ENCODE peak calls at places on chromosomes 13 and 19, in ten cellular contexts. U, Z, G, Q, K, P, F, V, W and E are unnamed samples. For H3K9me3, the result is how much of the 10 kb centered on the place peaks cover.

GRCh38 chr13:96091164-96091931 is 1.4 kb downstream of the HS6ST3 start:
- DNase-seq in W (no peak), G (peak), Z (peak), K (no peak), V (no peak), U (peak), Q (peak), F (peak), P (no peak), E (no peak)

GRCh38 chr13:110397445-110397844 is 90.4 kb downstream of the COL4A2 start:
- DNase-seq in F (no peak), Q (no peak), W (no peak), Z (no peak), K (no peak), U (peak), P (no peak), V (no peak), G (no peak), E (no peak)

GRCh38 chr19:6654347-6655310 is 15.3 kb downstream of the TNFSF14 start:
- DNase-seq in Z (no peak), W (peak), U (no peak), P (no peak), K (no peak), Q (no peak), G (no peak), V (no peak), F (no peak), E (no peak)

GRCh38 chr13:28140433-28141125 is 2.2 kb downstream of the PAN3 start:
- DNase-seq in P (no peak), W (no peak), Z (no peak), K (no peak), V (no peak), F (no peak), U (no peak), G (no peak), Q (no peak), E (no peak)

GRCh38 chr13:79485014-79485441 is 4.1 kb downstream of the NDFIP2 start:
- DNase-seq in G (peak), Q (no peak), W (peak), F (peak), K (no peak), Z (no peak), V (no peak), U (no peak), P (peak), E (peak)

GRCh38 chr13:81714513-81714912 is 1373.6 kb upstream of the SPRY2 start:
- DNase-seq in Q (no peak), U (no peak), Z (no peak), G (no peak), W (no peak), F (no peak), K (no peak), V (no peak), P (no peak), E (no peak)

GRCh38 chr13:36986462-36987240 is 12.5 kb downstream of the ALG5 start:
- DNase-seq in G (no peak), P (no peak), Z (no peak), W (no peak), K (no peak), Q (no peak), V (no peak), F (no peak), U (no peak), E (no peak)

GRCh38 chr13:21033224-21033855 is 28.0 kb downstream of the LATS2 start:
- DNase-seq in F (peak), K (no peak), G (peak), Q (no peak), U (peak), V (no peak), W (peak), P (no peak), Z (no peak), E (no peak)

GRCh38 chr13:113528101-113528797 is 37.7 kb upstream of the DCUN1D2 start:
- DNase-seq in U (no peak), G (no peak), P (no peak), V (peak), Z (no peak), W (no peak), F (no peak), Q (no peak), K (no peak), E (no peak)

GRCh38 chr13:27270594-27271520 is at the start of gene RASL11A:
- DNase-seq in F (peak), Z (peak), W (peak), G (peak), P (peak), K (peak), U (peak), Q (peak), V (peak), E (peak)

GRCh38 chr19:47020992-47021496 is 1.4 kb downstream of the NPAS1 start:
- DNase-seq in V (no peak), K (no peak), Z (peak), W (no peak), U (no peak), Q (no peak), F (no peak), P (no peak), G (no peak), E (no peak)

GRCh38 chr13:29955137-29955650 is 104.8 kb upstream of the UBL3 start:
- DNase-seq in G (peak), Q (no peak), P (no peak), V (no peak), Z (no peak), K (no peak), U (no peak), W (no peak), F (no peak), E (no peak)

GRCh38 chr19:45023048-45023447 is 15.8 kb upstream of the CLASRP start:
- DNase-seq in F (no peak), V (no peak), U (no peak), Q (no peak), K (no peak), W (no peak), G (no peak), P (no peak), Z (no peak), E (no peak)

GRCh38 chr19:55166530-55167268 is at the start of gene DNAAF3:
- DNase-seq in W (peak), Q (peak), G (peak), U (peak), P (peak), V (peak), Z (peak), F (peak), K (peak), E (peak)
- TF ChIP-seq CTCF in W (no peak), Q (no peak), G (no peak), U (no peak), P (no peak), V (no peak), Z (no peak), F (no peak), K (no peak), E (no peak)

GRCh38 chr19:22976248-22976647 is 26.7 kb downstream of the ZNF728 start:
- DNase-seq in P (no peak), K (no peak), G (no peak), F (no peak), Q (no peak), W (no peak), V (no peak), Z (no peak), U (no peak), E (no peak)
- H3K9me3 ChIP-seq in P (under half), K (half or more), G (under half), F (under half), Q (half or more), W (half or more), V (half or more), Z (half or more), U (half or more), E (under half)

GRCh38 chr13:67137044-67137735 is 92.9 kb downstream of the PCDH9 start:
- DNase-seq in P (no peak), Q (no peak), F (no peak), U (no peak), W (no peak), G (no peak), Z (no peak), V (no peak), K (no peak), E (no peak)

GRCh38 chr13:67134322-67135129 is 95.6 kb downstream of the PCDH9 start:
- DNase-seq in W (no peak), U (no peak), P (no peak), F (no peak), Q (no peak), Z (no peak), G (no peak), K (no peak), V (no peak), E (no peak)

GRCh38 chr13:67136157-67136556 is 94.0 kb downstream of the PCDH9 start:
- DNase-seq in K (no peak), P (no peak), G (no peak), F (no peak), U (no peak), V (no peak), Q (no peak), Z (no peak), W (no peak), E (no peak)

GRCh38 chr13:67133476-67133875 is 96.7 kb downstream of the PCDH9 start:
- DNase-seq in Z (no peak), W (no peak), Q (no peak), G (no peak), P (no peak), V (no peak), U (no peak), F (no peak), K (no peak), E (no peak)

DNA sequence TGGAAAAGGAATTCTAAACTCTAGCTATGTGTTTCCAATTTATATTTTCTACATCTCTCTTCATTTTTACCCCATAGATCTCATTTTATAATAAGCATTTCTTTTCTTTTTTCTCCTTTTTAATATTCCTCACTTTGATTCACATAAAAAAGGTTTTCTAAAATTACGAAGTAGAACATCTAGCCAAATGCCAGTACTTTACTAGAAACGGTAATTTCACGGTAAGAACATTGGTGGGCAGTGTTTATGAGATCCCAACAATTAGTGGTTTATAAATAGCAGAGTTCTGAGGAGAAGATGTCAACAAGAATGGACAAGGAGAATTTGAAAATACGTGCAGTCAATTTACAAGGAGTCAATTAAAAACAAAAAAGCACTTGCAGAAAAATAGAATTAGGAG is 94.8 kb downstream of the PCDH9 start:
- DNase-seq in K (no peak), P (no peak), W (no peak), F (no peak), U (no peak), G (no peak), Z (no peak), V (no peak), Q (no peak), E (no peak)
- H3K4me3 ChIP-seq in K (no peak), P (no peak), W (no peak), F (no peak), U (no peak), G (no peak), Z (no peak), V (no peak), Q (no peak), E (no peak)

DNA sequence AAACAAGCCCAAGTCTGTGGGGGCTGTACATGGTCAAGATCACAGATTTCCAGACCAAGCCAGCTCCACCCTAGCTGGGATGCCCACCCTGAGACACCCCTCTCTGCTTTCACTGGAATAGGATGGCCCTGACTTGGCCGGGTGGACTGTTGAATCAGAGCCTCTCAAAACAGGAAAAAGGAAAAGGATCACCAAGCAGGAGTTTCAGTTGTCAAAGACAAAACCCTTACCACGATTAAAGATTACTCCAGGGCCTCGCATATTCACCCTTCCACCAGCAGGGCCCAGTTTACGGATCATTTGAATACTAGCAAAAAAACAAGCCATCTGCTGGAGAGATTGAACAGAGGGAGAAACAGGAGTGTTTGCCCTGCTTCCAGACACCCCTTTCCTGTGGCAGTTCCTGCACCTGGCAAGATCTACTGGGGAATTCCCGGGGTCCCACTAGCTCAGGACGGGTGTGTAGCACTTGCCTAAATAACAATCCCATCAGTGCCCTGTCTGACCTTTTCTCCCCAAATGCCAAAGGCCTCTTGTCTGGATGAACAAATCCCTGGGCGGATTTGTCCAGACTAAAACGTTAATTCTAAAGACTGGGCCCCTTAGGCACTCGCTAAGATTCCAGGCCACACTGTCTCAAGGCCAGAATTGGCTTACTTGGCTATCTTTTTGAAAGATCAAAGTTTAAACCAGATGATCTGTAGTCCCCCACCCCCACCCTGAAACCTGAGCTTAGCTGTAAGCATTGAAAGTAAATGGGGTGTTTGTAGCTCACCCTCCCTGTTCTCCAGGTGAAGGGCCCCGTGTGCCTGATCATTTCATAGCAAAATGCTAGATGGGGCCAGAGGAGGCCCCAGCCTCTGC is 38.4 kb downstream of the ACTN4 start:
- DNase-seq in P (no peak), K (no peak), Z (no peak), G (no peak), Q (no peak), F (no peak), U (no peak), W (no peak), V (no peak), E (no peak)
- TF ChIP-seq CTCF in P (peak), K (peak), Z (peak), G (peak), Q (peak), F (peak), U (peak), W (peak), V (peak), E (peak)